ENCODE peak calls at places on chromosomes 16 and 17, in nine cellular contexts. A is cardiac muscle cell, C is foreskin fibroblast, R is esophagus squamous epithelium, E is endodermal cell, J is sigmoid colon, Q is body of pancreas, Z is IMR-90, Y is BJ. G is an unnamed sample.

GRCh38 chr16:78768723-78769122 is 669.3 kb downstream of the WWOX start:
- DNase-seq in A (no peak), J (no peak), Q (no peak), Z (no peak), C (no peak), R (no peak), E (no peak), Y (no peak), G (no peak)

GRCh38 chr16:12170103-12171025 is 193.8 kb downstream of the SNX29 start:
- DNase-seq in Y (peak), C (no peak), A (peak), R (no peak), Q (peak), Z (peak), J (no peak), E (no peak), G (no peak)

GRCh38 chr17:29577009-29577777 is 8.7 kb downstream of the TP53I13 start:
- DNase-seq in Y (no peak), Z (no peak), A (no peak), Q (no peak), R (no peak), J (no peak), C (no peak), E (no peak), G (no peak)

GRCh38 chr16:4769306-4769638 is 2.3 kb upstream of the ZNF500 start:
- DNase-seq in Y (no peak), C (no peak), R (no peak), Q (no peak), J (no peak), E (no peak), A (no peak), Z (no peak), G (no peak)

GRCh38 chr16:83936581-83937165 is 16.4 kb upstream of the OSGIN1 start:
- DNase-seq in J (no peak), R (no peak), Y (no peak), A (no peak), C (no peak), Z (no peak), Q (no peak), E (no peak), G (no peak)

GRCh38 chr17:79509008-79509407 is 101.8 kb downstream of the RBFOX3 start:
- DNase-seq in Y (no peak), Q (no peak), C (no peak), E (no peak), Z (no peak), A (no peak), R (no peak), J (no peak), G (no peak)

GRCh38 chr17:11372692-11373091 is 131.7 kb downstream of the SHISA6 start:
- DNase-seq in E (no peak), R (no peak), Y (no peak), J (no peak), C (no peak), A (no peak), Z (no peak), Q (no peak), G (no peak)

GRCh38 chr16:89360760-89361435 is 129.5 kb downstream of the ANKRD11 start:
- DNase-seq in Y (no peak), A (no peak), R (no peak), Z (no peak), C (no peak), Q (peak), J (no peak), E (peak), G (no peak)

GRCh38 chr17:22268214-22268911 is 576.0 kb downstream of the KCNJ18 start:
- DNase-seq in E (no peak), Z (no peak), A (no peak), C (no peak), Y (no peak), J (no peak), R (no peak), Q (no peak), G (no peak)

GRCh38 chr17:81885869-81886548 is 5.4 kb downstream of the ALYREF start:
- DNase-seq in Z (no peak), C (peak), Y (no peak), R (no peak), J (no peak), E (peak), A (no peak), Q (no peak), G (peak)

GRCh38 chr17:273994-274832 is 78.4 kb downstream of the RPH3AL start:
- DNase-seq in Q (no peak), R (no peak), C (no peak), A (no peak), J (peak), E (no peak), Z (no peak), Y (no peak), G (no peak)

GRCh38 chr16:86480444-86480843 is 29.9 kb upstream of the FOXF1 start:
- DNase-seq in A (no peak), E (no peak), C (no peak), Y (no peak), J (no peak), R (no peak), Z (no peak), Q (no peak), G (no peak)

GRCh38 chr16:68041783-68042182 is 18.7 kb downstream of the DUS2 start:
- DNase-seq in C (no peak), Z (no peak), E (no peak), R (no peak), Y (no peak), A (no peak), Q (no peak), J (peak), G (no peak)

GRCh38 chr17:61399131-61400057 is at the start of gene TBX2:
- DNase-seq in Y (no peak), J (peak), R (no peak), E (peak), Z (peak), Q (peak), A (peak), C (peak), G (peak)

GRCh38 chr16:2858245-2859025 is 465 bp upstream of the PRSS22 start:
- DNase-seq in J (no peak), Y (no peak), C (no peak), R (no peak), Q (peak), E (peak), Z (no peak), A (no peak), G (no peak)

GRCh38 chr16:76583466-76583865 is 306.3 kb downstream of the CNTNAP4 start:
- DNase-seq in J (no peak), Y (no peak), Z (no peak), Q (peak), E (no peak), R (no peak), A (peak), C (no peak), G (no peak)

GRCh38 chr16:78648517-78648916 is 549.1 kb downstream of the WWOX start:
- DNase-seq in A (peak), R (no peak), Q (peak), E (no peak), C (no peak), Y (no peak), J (no peak), Z (no peak), G (no peak)

GRCh38 chr17:8121531-8122390 is 2.1 kb downstream of the HES7 start:
- DNase-seq in Y (no peak), A (peak), Z (peak), J (peak), Q (no peak), E (peak), R (no peak), C (peak), G (no peak)

GRCh38 chr16:77422196-77422784 is 12.5 kb downstream of the ADAMTS18 start:
- DNase-seq in Z (no peak), R (no peak), E (no peak), J (no peak), C (no peak), A (no peak), Q (no peak), Y (no peak), G (no peak)

GRCh38 chr17:16214190-16215001 is 938 bp downstream of the NCOR1 start:
- DNase-seq in Q (no peak), Z (peak), J (no peak), C (no peak), A (no peak), R (no peak), Y (no peak), E (no peak), G (no peak)

GRCh38 chr17:82517230-82517865 is 2.2 kb upstream of the FOXK2 start:
- DNase-seq in J (no peak), A (peak), Z (no peak), Y (no peak), E (no peak), C (no peak), Q (no peak), R (no peak), G (no peak)

GRCh38 chr16:14548933-14549788 is 80.9 kb downstream of the PARN start:
- DNase-seq in C (no peak), J (no peak), A (no peak), Y (no peak), R (no peak), E (no peak), Q (peak), Z (no peak), G (no peak)

GRCh38 chr17:63843387-63844292 is 1.2 kb upstream of the SMARCD2 start:
- DNase-seq in R (no peak), C (peak), Z (peak), A (peak), J (peak), E (no peak), Q (peak), Y (no peak), G (no peak)

GRCh38 chr16:53433930-53434435 is 288 bp upstream of the RBL2 start:
- DNase-seq in C (peak), E (no peak), Y (no peak), R (no peak), Q (peak), J (no peak), Z (peak), A (peak), G (no peak)

GRCh38 chr17:49964539-49965521 is 4.2 kb upstream of the DLX4 start:
- DNase-seq in J (no peak), E (peak), R (no peak), C (no peak), Z (no peak), Q (no peak), A (no peak), Y (no peak), G (no peak)

GRCh38 chr17:48571826-48572417 is 6.2 kb downstream of the HOXB4 start:
- DNase-seq in Q (no peak), J (no peak), E (no peak), A (no peak), R (no peak), Z (no peak), C (no peak), Y (no peak), G (no peak)
- H3K4me3 ChIP-seq in Q (no peak), J (peak), E (no peak), A (no peak), R (peak), Z (peak), C (no peak), Y (no peak), G (peak)

DNA sequence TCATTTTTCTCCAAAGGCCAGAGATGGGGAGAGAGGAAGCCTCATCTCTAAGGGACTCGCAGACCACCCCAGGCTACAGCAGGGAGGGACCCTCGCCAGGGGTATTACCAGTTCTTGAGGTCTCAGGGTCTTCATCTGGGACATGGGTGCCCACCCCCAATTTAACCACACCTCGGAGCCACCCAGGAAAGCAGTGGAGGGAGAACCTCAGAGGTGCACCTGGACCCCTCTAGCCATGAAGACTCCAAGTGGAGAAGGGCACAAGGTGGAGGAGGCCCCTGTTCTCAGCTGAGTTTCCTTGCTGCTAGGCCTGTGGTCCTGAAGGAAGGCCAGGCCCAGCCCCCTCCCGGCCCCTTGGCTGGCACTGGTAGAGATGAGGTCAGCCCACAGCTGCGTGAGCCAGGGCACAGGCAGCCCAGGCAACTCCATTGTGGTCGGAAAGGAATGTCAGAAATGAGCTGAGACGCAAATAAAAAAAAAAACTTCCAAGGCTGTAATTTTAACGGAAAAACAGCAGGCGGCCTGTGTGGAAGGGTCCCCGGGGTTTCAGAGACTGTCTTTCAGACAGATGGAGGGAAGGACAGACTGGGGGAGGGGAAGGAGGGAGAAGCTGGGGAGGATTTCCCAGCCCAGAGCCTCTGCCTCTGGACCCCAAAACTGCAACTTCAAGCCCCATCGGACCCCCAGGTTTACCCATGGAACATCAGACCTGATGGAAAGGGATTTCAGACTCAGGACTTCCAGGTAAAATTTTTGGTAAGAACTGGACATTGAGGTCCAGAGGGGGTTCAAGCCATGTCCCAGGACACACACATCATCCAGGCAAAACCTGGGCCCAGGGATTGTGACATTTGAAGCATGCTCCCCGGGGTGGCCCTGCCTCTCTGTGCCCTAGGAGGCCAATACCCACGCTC is 25.5 kb upstream of the MRPS23 start:
- DNase-seq in Z (peak), C (peak), A (peak), Q (peak), R (no peak), J (peak), Y (peak), E (peak), G (peak)
- TF ChIP-seq CTCF in Z (peak), C (peak), A (peak), Q (peak), R (peak), J (peak), Y (peak), E (peak), G (peak)

GRCh38 chr17:76585649-76586593 is at the start of gene ST6GALNAC2:
- DNase-seq in Y (no peak), R (no peak), C (no peak), A (no peak), J (peak), Z (no peak), E (peak), Q (peak), G (no peak)

GRCh38 chr17:76582660-76583059 is 3.0 kb downstream of the ST6GALNAC2 start:
- DNase-seq in E (peak), C (no peak), Y (no peak), A (no peak), R (no peak), Q (no peak), Z (no peak), J (no peak), G (no peak)

GRCh38 chr17:76586741-76587487 is 1.3 kb upstream of the ST6GALNAC2 start:
- DNase-seq in A (no peak), Q (no peak), R (no peak), Z (no peak), J (no peak), E (peak), C (no peak), Y (no peak), G (no peak)

GRCh38 chr17:76585048-76585648 is 512 bp downstream of the ST6GALNAC2 start:
- DNase-seq in Z (no peak), C (no peak), J (peak), R (no peak), E (peak), Y (no peak), A (no peak), Q (no peak), G (no peak)

DNA sequence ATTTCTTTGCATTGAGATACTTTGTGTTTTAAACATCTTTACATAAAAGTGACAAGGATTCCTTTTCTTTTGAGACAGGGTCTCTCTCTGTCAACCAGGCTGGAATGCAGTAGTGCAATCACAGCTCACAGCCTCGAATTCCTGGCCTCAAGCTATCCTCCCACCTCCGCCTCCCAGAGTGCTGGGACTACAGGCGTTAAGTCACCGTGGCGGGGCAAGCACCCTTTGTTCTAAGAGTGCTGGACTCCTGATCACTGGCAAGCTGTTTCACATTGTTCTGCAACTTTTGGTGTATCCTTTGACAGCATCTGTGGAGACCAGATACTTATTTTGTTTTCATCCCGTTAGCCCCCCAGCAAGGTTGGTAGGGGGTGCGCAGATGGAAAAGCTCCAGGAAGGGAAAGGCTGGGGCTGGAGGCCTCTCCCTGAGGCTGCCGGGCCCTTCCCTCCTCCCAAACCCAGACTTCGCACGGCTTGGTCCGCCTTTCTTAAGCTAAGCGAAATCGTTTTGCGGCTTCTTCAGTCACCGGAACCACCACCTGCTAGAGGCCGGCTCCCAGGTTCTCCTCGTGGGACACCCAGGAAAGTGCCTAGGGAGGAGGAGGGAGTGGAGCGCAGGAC is 1.1 kb downstream of the ST6GALNAC2 start:
- DNase-seq in Q (no peak), R (no peak), C (no peak), A (no peak), Z (no peak), E (peak), Y (no peak), J (peak), G (no peak)
- H3K4me3 ChIP-seq in Q (peak), R (peak), C (peak), A (peak), Z (peak), E (peak), Y (peak), J (peak), G (peak)

DNA sequence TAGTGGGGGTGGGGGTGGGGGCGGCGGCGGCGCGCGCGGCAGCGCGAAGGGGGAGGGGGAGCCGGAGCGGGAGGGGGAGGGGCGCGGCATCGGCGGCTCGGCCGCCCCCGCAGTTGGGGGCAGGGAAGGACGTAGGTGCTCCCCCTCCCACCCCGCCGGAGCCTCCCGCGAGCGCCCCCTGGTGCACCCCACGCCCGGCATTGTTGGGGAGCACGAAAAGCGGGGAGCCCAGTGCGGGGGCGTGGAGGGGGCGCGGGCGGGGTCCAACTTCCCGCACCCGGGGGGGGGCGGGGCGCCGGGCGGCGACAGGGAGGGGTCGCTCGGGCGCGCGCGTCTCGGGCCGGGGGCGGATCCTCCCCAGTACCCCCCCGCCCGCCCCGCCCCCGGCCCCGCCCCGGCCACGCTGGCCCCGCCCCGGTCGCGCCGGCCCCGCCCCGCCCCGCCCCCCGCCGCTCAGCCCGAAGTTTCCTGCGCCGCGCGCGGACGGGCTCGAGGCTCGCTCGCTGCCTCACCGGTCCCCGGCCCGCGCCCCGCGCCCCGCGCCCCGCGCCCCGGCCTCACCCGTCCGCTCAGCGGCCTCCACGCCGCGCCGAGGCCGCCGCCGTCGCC is at the start of gene CACNA1H:
- DNase-seq in Z (no peak), Y (no peak), E (peak), J (no peak), Q (no peak), A (no peak), C (no peak), R (no peak), G (no peak)
- TF ChIP-seq CTCF in Z (peak), Y (peak), E (peak), J (no peak), Q (no peak), A (no peak), C (no peak), R (no peak), G (no peak)

GRCh38 chr16:10228779-10229178 is 46.6 kb upstream of the GRIN2A start:
- DNase-seq in C (no peak), A (no peak), J (no peak), Q (no peak), E (no peak), Y (no peak), Z (no peak), R (no peak), G (no peak)
- H3K4me3 ChIP-seq in C (no peak), A (no peak), J (no peak), Q (no peak), E (no peak), Y (no peak), Z (no peak), R (no peak), G (no peak)

GRCh38 chr16:57773019-57773418 is 29.3 kb downstream of the KIFC3 start:
- DNase-seq in E (no peak), R (no peak), Q (peak), C (no peak), A (no peak), J (no peak), Z (no peak), Y (no peak), G (no peak)

GRCh38 chr16:57778658-57779057 is 23.6 kb downstream of the KIFC3 start:
- DNase-seq in A (no peak), J (no peak), Q (no peak), R (no peak), C (no peak), E (no peak), Z (no peak), Y (no peak), G (no peak)

GRCh38 chr16:57773680-57774295 is 28.5 kb downstream of the KIFC3 start:
- DNase-seq in C (no peak), J (no peak), E (no peak), Y (no peak), A (no peak), Q (peak), Z (peak), R (no peak), G (no peak)

GRCh38 chr16:57774886-57775285 is 27.4 kb downstream of the KIFC3 start:
- DNase-seq in E (no peak), C (no peak), Q (no peak), Y (no peak), A (no peak), J (no peak), Z (no peak), R (no peak), G (no peak)

GRCh38 chr16:57775661-57776469 is 26.4 kb downstream of the KIFC3 start:
- DNase-seq in Y (no peak), J (no peak), R (no peak), E (peak), Z (no peak), A (peak), Q (no peak), C (no peak), G (no peak)
- TF ChIP-seq CTCF in Y (no peak), J (no peak), R (peak), E (peak), Z (peak), A (peak), Q (no peak), C (no peak), G (peak)

GRCh38 chr16:66521951-66522771 is 27.8 kb downstream of the TK2 start:
- DNase-seq in Y (no peak), A (peak), J (no peak), Z (peak), C (peak), Q (peak), E (peak), R (no peak), G (peak)
- H3K4me3 ChIP-seq in Y (no peak), A (no peak), J (no peak), Z (no peak), C (no peak), Q (no peak), E (no peak), R (no peak), G (no peak)

GRCh38 chr17:57772774-57773173 is 27.7 kb upstream of the CCDC182 start:
- DNase-seq in J (no peak), A (no peak), Z (no peak), Q (no peak), E (peak), R (no peak), Y (no peak), C (no peak), G (no peak)
- TF ChIP-seq CTCF in J (no peak), A (no peak), Z (no peak), Q (no peak), E (peak), R (no peak), Y (no peak), C (no peak), G (no peak)

G was measured in kidney epithelial cell.